ENCODE peak calls at places on chromosomes 3 and 15, in seven cellular contexts. Q is AG09309, C is CD14-positive monocyte, V is endothelial cell, Y is SK-N-SH, N is dorsolateral prefrontal cortex, E is lower lobe of right lung. R is an unnamed sample.

GRCh38 chr15:76460871-76461270 is 124.3 kb downstream of the ISL2 start:
- DNase-seq in E (no peak), C (no peak), Q (peak; percentile 11), V (no peak), N (no peak), Y (no peak), R (no peak)

GRCh38 chr3:7001370-7001769 is 140.5 kb downstream of the GRM7 start:
- DNase-seq in C (no peak), V (no peak), Q (no peak), E (no peak), N (no peak), Y (no peak), R (no peak)

GRCh38 chr15:97084650-97085049 is 754.1 kb downstream of the NR2F2 start:
- DNase-seq in V (no peak), Y (no peak), Q (no peak), C (no peak), N (no peak), E (no peak), R (no peak)

GRCh38 chr3:55333923-55334322 is 153.2 kb downstream of the WNT5A start:
- DNase-seq in E (no peak), Y (no peak), V (no peak), Q (no peak), N (no peak), C (no peak), R (no peak)

GRCh38 chr15:68658641-68659358 is 80.0 kb downstream of the CORO2B start:
- DNase-seq in N (no peak), V (no peak), E (no peak), Q (no peak), C (no peak), Y (no peak), R (no peak)

GRCh38 chr3:41808152-41808551 is 153.8 kb downstream of the ULK4 start:
- DNase-seq in Y (no peak), C (no peak), Q (peak; percentile 33), N (no peak), V (no peak), E (no peak), R (no peak)

GRCh38 chr3:113166719-113167492 is 44.5 kb upstream of the BOC start:
- DNase-seq in Q (peak; percentile 52), N (no peak), C (no peak), E (no peak), V (peak; percentile 10), Y (peak; percentile 57), R (no peak)

GRCh38 chr3:135582800-135583199 is 382.7 kb upstream of the PPP2R3A start:
- DNase-seq in N (no peak), C (no peak), V (no peak), Y (no peak), E (no peak), Q (no peak), R (no peak)

GRCh38 chr3:27025718-27026117 is 343.5 kb downstream of the NEK10 start:
- DNase-seq in C (no peak), E (no peak), Q (no peak), N (no peak), V (no peak), Y (no peak), R (no peak)

GRCh38 chr3:27022096-27022761 is 347.0 kb downstream of the NEK10 start:
- DNase-seq in V (no peak), E (no peak), Q (no peak), C (no peak), N (no peak), Y (no peak), R (peak; percentile 14)
- TF ChIP-seq CTCF in V (no peak), E (no peak), Q (no peak), C (no peak), N (no peak), Y (no peak), R (peak; percentile 36)

GRCh38 chr15:41932101-41932500 is 38.2 kb upstream of the SPTBN5 start:
- DNase-seq in E (no peak), C (no peak), N (no peak), Y (no peak), Q (no peak), V (no peak), R (no peak)

GRCh38 chr15:41928637-41929620 is 35.1 kb upstream of the SPTBN5 start:
- DNase-seq in N (no peak), C (no peak), E (peak; percentile 65), Q (no peak), Y (peak; percentile 60), V (no peak), R (peak; percentile 74)

GRCh38 chr15:41930867-41931222 is 37.0 kb upstream of the SPTBN5 start:
- DNase-seq in Y (no peak), Q (no peak), E (no peak), N (no peak), C (no peak), V (no peak), R (no peak)

GRCh38 chr15:41932511-41932910 is 38.7 kb upstream of the SPTBN5 start:
- DNase-seq in E (no peak), Y (no peak), N (no peak), V (no peak), Q (no peak), C (no peak), R (no peak)

DNA sequence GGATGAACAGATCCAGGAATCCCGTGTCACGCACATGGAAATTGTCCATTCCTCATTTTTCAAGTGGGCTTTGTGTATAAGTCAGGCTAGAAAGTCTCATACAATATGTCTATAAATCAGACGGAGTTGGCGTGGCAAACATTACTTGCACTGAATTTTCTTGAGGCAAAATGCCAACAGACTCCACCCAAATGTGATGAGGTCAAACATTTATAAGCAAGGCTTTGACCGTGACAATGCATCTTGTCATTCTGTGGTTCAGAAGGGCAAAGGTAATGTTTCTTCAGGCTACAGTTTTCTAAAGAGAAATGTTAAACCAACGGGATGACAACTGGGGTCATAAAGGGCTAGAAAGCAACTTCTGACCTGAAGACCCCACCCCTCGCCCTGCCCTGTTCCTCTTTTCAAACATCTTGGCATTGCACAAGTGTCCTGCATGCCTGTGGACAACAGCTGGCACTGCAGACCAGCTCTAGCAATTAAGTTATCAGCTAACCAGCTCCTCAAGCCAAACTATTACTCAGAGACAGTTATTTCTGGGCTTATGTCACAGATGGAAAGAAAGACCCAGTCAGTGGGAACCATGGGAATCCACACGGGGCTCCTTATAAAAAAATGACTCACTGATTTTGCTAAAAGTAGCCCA is 36.5 kb upstream of the SPTBN5 start:
- DNase-seq in C (peak; percentile 91), N (no peak), Y (peak; percentile 27), Q (peak; percentile 94), E (peak; percentile 78), V (no peak), R (no peak)
- TF ChIP-seq CTCF in C (peak; percentile 51), N (no peak), Y (peak; percentile 58), Q (peak; percentile 43), E (peak; percentile 24), V (no peak), R (no peak)

GRCh38 chr15:80990955-80991354 is 1.3 kb upstream of the MESD start:
- DNase-seq in E (no peak), Y (no peak), V (no peak), Q (no peak), N (no peak), C (no peak), R (no peak)

GRCh38 chr15:80989518-80990478 is at the start of gene MESD:
- DNase-seq in C (peak; percentile 96), Q (peak; percentile 69), E (peak; percentile 99), N (peak; percentile 96), Y (peak; percentile 99), V (peak; percentile 99), R (peak; percentile 76)

GRCh38 chr15:80992436-80992835 is 2.8 kb upstream of the MESD start:
- DNase-seq in N (no peak), Y (no peak), C (no peak), Q (no peak), E (no peak), V (no peak), R (no peak)

GRCh38 chr15:80989110-80989517 is 505 bp downstream of the MESD start:
- DNase-seq in V (no peak), N (no peak), Y (no peak), Q (no peak), E (no peak), C (no peak), R (no peak)

DNA sequence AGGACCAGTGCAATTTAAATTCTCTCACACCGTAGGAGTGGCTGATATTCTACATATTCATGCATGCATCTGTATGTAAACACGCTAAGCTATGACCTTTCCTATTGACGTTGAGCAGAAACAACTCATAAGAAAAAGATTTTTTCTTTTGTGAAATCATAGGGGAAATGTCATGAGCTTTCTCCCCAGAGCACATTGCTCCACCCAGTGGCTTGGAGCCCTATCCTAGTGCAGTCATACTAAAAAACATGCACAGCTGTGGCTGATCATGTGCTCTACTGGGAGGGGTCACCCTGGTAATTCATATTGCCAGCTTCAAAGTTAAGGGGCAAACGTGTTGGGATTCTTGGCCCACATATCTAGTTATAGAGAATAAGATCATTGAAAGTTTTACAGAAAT is 1.8 kb upstream of the MESD start:
- DNase-seq in N (no peak), E (no peak), Y (no peak), C (no peak), Q (no peak), V (no peak), R (no peak)
- TF ChIP-seq CTCF in N (peak; percentile 51), E (no peak), Y (no peak), C (no peak), Q (peak; percentile 18), V (no peak), R (no peak)

GRCh38 chr3:13673207-13673606 is 124.3 kb downstream of the FBLN2 start:
- DNase-seq in Y (no peak), N (no peak), C (no peak), V (no peak), E (no peak), Q (no peak), R (no peak)
- TF ChIP-seq CTCF in Y (peak; percentile 34), N (no peak), C (no peak), V (no peak), E (no peak), Q (peak; percentile 45), R (peak; percentile 28)

GRCh38 chr3:111570404-111571030 is 24.6 kb downstream of the ZBED2 start:
- DNase-seq in N (no peak), Q (no peak), E (no peak), V (no peak), Y (no peak), C (no peak), R (no peak)
- TF ChIP-seq CTCF in N (no peak), Q (no peak), E (no peak), V (no peak), Y (no peak), C (no peak), R (no peak)

R was measured in LNCaP clone FGC.